ENCODE peak calls at places on chromosomes 13 and 19, in seven cellular contexts. T, S, P, R, K, B and D are unnamed samples.
A peak's percentile ranks its signal among the peaks of the same experiment; 100 is the strongest.

GRCh38 chr13:99542788-99543406 is 41.6 kb downstream of the TM9SF2 start:
- DNase-seq in P (no peak), K (no peak), R (no peak), B (no peak), T (no peak), S (no peak), D (no peak)

GRCh38 chr19:47369923-47370625 is 21.0 kb downstream of the DHX34 start:
- DNase-seq in K (no peak), R (no peak), S (peak; percentile 33), T (no peak), P (peak; percentile 98), B (no peak), D (no peak)

GRCh38 chr13:27622881-27623280 is 1.2 kb downstream of the POLR1D start:
- DNase-seq in T (no peak), B (no peak), S (no peak), P (peak; percentile 20), K (no peak), R (no peak), D (no peak)

GRCh38 chr19:3983542-3983914 is 1.7 kb downstream of the EEF2 start:
- DNase-seq in K (no peak), T (no peak), B (no peak), S (no peak), R (no peak), P (no peak), D (no peak)

GRCh38 chr19:30862876-30863275 is 486.4 kb downstream of the TSHZ3 start:
- DNase-seq in B (no peak), R (no peak), K (no peak), S (no peak), P (no peak), T (no peak), D (no peak)

GRCh38 chr13:82070411-82070810 is 1729.5 kb upstream of the SPRY2 start:
- DNase-seq in K (no peak), S (no peak), B (no peak), T (no peak), R (no peak), P (no peak), D (no peak)

GRCh38 chr19:44819246-44819832 is 10.4 kb downstream of the BCAM start:
- DNase-seq in K (no peak), B (no peak), S (no peak), P (no peak), R (no peak), T (no peak), D (no peak)

GRCh38 chr19:16161848-16162247 is 11.5 kb downstream of the CIB3 start:
- DNase-seq in S (peak; percentile 45), R (no peak), P (no peak), T (no peak), B (no peak), K (no peak), D (no peak)

GRCh38 chr13:94657167-94657566 is 55.2 kb downstream of the SOX21 start:
- DNase-seq in S (no peak), T (no peak), B (no peak), K (no peak), P (no peak), R (no peak), D (no peak)

GRCh38 chr13:41137951-41138350 is 5.3 kb upstream of the KBTBD6 start:
- DNase-seq in P (no peak), R (no peak), K (no peak), B (no peak), T (no peak), S (no peak), D (peak; percentile 82)

GRCh38 chr13:41488124-41488523 is 30.8 kb downstream of the RGCC start:
- DNase-seq in P (no peak), K (no peak), T (no peak), S (no peak), B (no peak), R (no peak), D (no peak)

GRCh38 chr19:16969127-16969526 is 57.5 kb downstream of the CPAMD8 start:
- DNase-seq in B (no peak), T (no peak), R (no peak), K (no peak), S (no peak), P (peak; percentile 91), D (no peak)

GRCh38 chr19:53908106-53908932 is 759 bp upstream of the CACNG7 start:
- DNase-seq in P (peak; percentile 61), R (no peak), T (peak; percentile 90), K (no peak), S (peak; percentile 74), B (no peak), D (no peak)

GRCh38 chr19:3692141-3693029 is 7.9 kb downstream of the PIP5K1C start:
- DNase-seq in K (no peak), T (no peak), P (no peak), R (no peak), B (no peak), S (no peak), D (no peak)

GRCh38 chr13:41916173-41916954 is 44.5 kb downstream of the VWA8 start:
- DNase-seq in S (peak; percentile 86), B (no peak), T (no peak), K (no peak), P (peak; percentile 81), R (peak; percentile 52), D (no peak)

GRCh38 chr13:101144808-101145419 is 271.4 kb downstream of the NALCN start:
- DNase-seq in P (peak; percentile 70), S (peak; percentile 83), T (no peak), K (no peak), B (no peak), R (no peak), D (no peak)

GRCh38 chr19:2446390-2446789 is 10.4 kb downstream of the LMNB2 start:
- DNase-seq in R (no peak), K (no peak), S (no peak), B (no peak), T (no peak), P (no peak), D (no peak)

GRCh38 chr19:40613669-40614594 is 12.8 kb downstream of the LTBP4 start:
- DNase-seq in R (peak; percentile 35), S (peak; percentile 68), K (no peak), P (no peak), T (peak; percentile 72), B (peak; percentile 88), D (no peak)

GRCh38 chr13:114070098-114070799 is 62.2 kb downstream of the RASA3 start:
- DNase-seq in T (no peak), B (peak; percentile 23), R (no peak), K (no peak), P (no peak), S (no peak), D (no peak)

GRCh38 chr13:35912841-35913240 is 218.3 kb downstream of the DCLK1 start:
- DNase-seq in P (no peak), R (no peak), S (no peak), K (no peak), T (no peak), B (no peak), D (no peak)

GRCh38 chr19:7492142-7493055 is 3.6 kb upstream of the PEX11G start:
- DNase-seq in K (no peak), T (no peak), S (no peak), B (no peak), R (no peak), P (peak; percentile 98), D (no peak)

GRCh38 chr19:20321139-20321656 is 154.2 kb downstream of the ZNF486 start:
- DNase-seq in R (no peak), K (no peak), S (no peak), T (no peak), P (no peak), B (no peak), D (no peak)

GRCh38 chr13:57946361-57946760 is 314.8 kb downstream of the PCDH17 start:
- DNase-seq in T (no peak), S (no peak), K (no peak), R (no peak), P (no peak), B (no peak), D (no peak)
- H3K4me3 ChIP-seq in T (no peak overlapping the region), S (no peak overlapping the region), K (no peak overlapping the region), R (no peak overlapping the region), P (no peak overlapping the region), B (no peak overlapping the region), D (no peak overlapping the region)

GRCh38 chr19:49814010-49814409 is 918 bp upstream of the FUZ start:
- DNase-seq in R (no peak), P (no peak), S (no peak), K (no peak), T (no peak), B (no peak), D (no peak)
- H3K4me3 ChIP-seq in R (peak overlapping the region; percentile 65), P (peak overlapping the region; percentile 67), S (peak overlapping the region; percentile 73), K (peak overlapping the region; percentile 73), T (peak overlapping the region; percentile 54), B (peak overlapping the region; percentile 65), D (peak overlapping the region; percentile 87)

DNA sequence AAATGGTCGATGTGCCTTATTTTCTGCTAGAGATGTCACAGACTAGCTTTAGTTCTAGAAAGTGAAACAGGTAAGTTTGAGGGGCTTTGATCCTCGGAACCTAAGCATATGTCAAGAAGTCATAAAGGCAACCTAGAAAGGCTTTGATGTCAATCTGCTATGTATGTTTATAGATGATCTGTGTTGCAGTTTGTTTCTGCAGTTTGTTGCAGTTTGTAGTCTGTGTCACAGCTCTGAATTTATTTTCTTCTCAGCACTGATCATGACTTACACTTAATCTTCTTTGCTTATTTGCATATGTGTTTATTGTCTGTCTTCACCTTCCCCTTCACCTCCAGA is 5.9 kb downstream of the LSM14A start:
- DNase-seq in P (no peak), S (no peak), K (no peak), R (no peak), B (no peak), T (no peak), D (no peak)
- H3K4me3 ChIP-seq in P (peak overlapping the region; percentile 12), S (no peak overlapping the region), K (peak overlapping the region; percentile 91), R (no peak overlapping the region), B (no peak overlapping the region), T (no peak overlapping the region), D (peak overlapping the region; percentile 18)

GRCh38 chr19:41937976-41938375 is 9.7 kb upstream of the ERFL start:
- DNase-seq in T (no peak), P (no peak), R (no peak), K (no peak), S (no peak), B (no peak), D (no peak)

GRCh38 chr19:41940443-41941409 is 12.5 kb upstream of the ERFL start:
- DNase-seq in K (no peak), T (peak; percentile 77), B (no peak), R (no peak), S (no peak), P (no peak), D (no peak)

GRCh38 chr19:41941410-41942202 is 13.4 kb upstream of the ERFL start:
- DNase-seq in P (no peak), B (no peak), R (no peak), S (no peak), K (no peak), T (no peak), D (no peak)

GRCh38 chr19:41937525-41937924 is 9.3 kb upstream of the ERFL start:
- DNase-seq in P (no peak), S (no peak), R (no peak), T (no peak), B (no peak), K (no peak), D (no peak)

DNA sequence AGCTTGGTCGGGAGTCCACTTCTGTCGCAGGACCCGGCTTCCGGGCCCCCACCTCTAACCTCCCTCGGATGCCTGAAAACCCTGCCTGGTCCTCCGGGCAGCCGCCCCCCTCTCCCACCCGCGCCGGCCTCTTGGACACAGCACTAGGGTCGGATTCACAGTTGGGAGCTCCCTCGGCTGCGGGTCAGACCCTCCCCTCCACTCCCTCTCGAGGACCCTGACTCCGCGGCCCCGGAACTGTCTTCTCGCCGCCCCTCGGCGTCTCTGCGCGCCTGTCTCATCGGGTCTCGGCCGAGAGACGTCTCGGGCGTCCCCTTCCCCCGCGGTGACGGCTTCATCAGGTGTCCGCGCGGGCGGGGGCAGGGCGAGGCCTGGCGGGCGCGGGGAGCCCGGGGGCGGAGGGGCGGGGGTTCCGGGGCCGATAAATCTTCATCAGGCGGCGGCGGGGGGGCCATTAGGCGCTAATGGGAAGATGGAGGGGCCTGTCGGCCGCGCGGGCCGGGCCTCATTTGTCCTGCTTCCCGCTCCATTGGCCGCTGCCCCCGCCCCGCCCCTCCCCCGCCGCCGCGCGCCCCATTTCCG is 11.7 kb upstream of the ERFL start:
- DNase-seq in R (no peak), T (peak; percentile 78), S (no peak), P (no peak), K (no peak), B (no peak), D (no peak)
- H3K4me3 ChIP-seq in R (peak overlapping the region; percentile 70), T (peak overlapping the region; percentile 56), S (peak overlapping the region; percentile 57), P (no peak overlapping the region), K (peak overlapping the region; percentile 58), B (peak overlapping the region; percentile 35), D (peak overlapping the region; percentile 52)